ENCODE peak calls at places on chromosomes 13 and 19, in ten cellular contexts. F, U, Z, K, B, N, M, I, J and Y are unnamed samples. For H3K36me3, the result is how much of the 10 kb centered on the place peaks cover.

GRCh38 chr19:29483641-29483920 is 42.2 kb upstream of the VSTM2B start:
- DNase-seq in M (no peak), I (peak), F (no peak), K (no peak), J (peak), U (no peak), Z (no peak), B (no peak), N (no peak), Y (no peak)

GRCh38 chr13:90675129-90675528 is 672.4 kb upstream of the MIR17HG start:
- DNase-seq in N (no peak), B (no peak), K (no peak), I (no peak), Z (no peak), F (no peak), M (no peak), J (no peak), U (no peak), Y (no peak)

GRCh38 chr19:14337510-14337909 is 43.7 kb upstream of the ADGRE5 start:
- DNase-seq in I (peak), J (no peak), M (peak), U (no peak), N (peak), K (no peak), Z (no peak), F (no peak), B (peak), Y (no peak)

GRCh38 chr13:63864171-63864902 is 2448.7 kb upstream of the PCDH20 start:
- DNase-seq in K (no peak), J (no peak), B (no peak), U (no peak), Z (peak), F (no peak), M (no peak), I (no peak), N (no peak), Y (no peak)

GRCh38 chr13:111916201-111916600 is 150.7 kb upstream of the SOX1 start:
- DNase-seq in N (no peak), U (no peak), B (no peak), F (no peak), I (no peak), M (no peak), K (no peak), Z (no peak), J (no peak), Y (no peak)

GRCh38 chr13:52399708-52400107 is 6.3 kb downstream of the THSD1 start:
- DNase-seq in U (no peak), B (no peak), K (no peak), N (peak), Z (peak), I (no peak), F (no peak), J (no peak), M (no peak), Y (no peak)

GRCh38 chr19:38837304-38837626 is 5.7 kb upstream of the ECH1 start:
- DNase-seq in I (no peak), M (no peak), F (no peak), B (no peak), K (no peak), U (no peak), N (no peak), J (no peak), Z (no peak), Y (no peak)

GRCh38 chr19:40035996-40036395 is 20.0 kb downstream of the ZNF780B start:
- DNase-seq in M (no peak), B (no peak), I (no peak), N (no peak), U (no peak), J (no peak), F (no peak), K (no peak), Z (peak), Y (no peak)

GRCh38 chr13:42048323-42048624 is 174 bp upstream of the DGKH start:
- DNase-seq in U (peak), K (no peak), J (no peak), I (no peak), N (no peak), Z (no peak), M (no peak), F (no peak), B (no peak), Y (no peak)

GRCh38 chr13:63455938-63456337 is 2040.3 kb upstream of the PCDH20 start:
- DNase-seq in B (no peak), U (no peak), J (no peak), Z (no peak), F (no peak), K (no peak), N (no peak), M (no peak), I (no peak), Y (no peak)

GRCh38 chr19:12748489-12748888 is 3.1 kb upstream of the BEST2 start:
- DNase-seq in F (no peak), M (no peak), I (no peak), J (no peak), U (no peak), N (no peak), Z (no peak), B (no peak), K (no peak), Y (no peak)

GRCh38 chr13:105290596-105290995 is 1244.9 kb downstream of the EFNB2 start:
- DNase-seq in F (no peak), J (no peak), K (no peak), M (no peak), N (no peak), B (no peak), I (no peak), U (no peak), Z (no peak), Y (no peak)

GRCh38 chr19:18933297-18933696 is 7.7 kb downstream of the HOMER3 start:
- DNase-seq in U (no peak), J (no peak), N (no peak), K (no peak), M (no peak), Z (no peak), B (no peak), F (no peak), I (no peak), Y (no peak)

GRCh38 chr13:41199061-41199460 is 4.7 kb upstream of the KBTBD7 start:
- DNase-seq in N (no peak), Z (no peak), F (no peak), J (no peak), K (no peak), B (no peak), I (no peak), M (no peak), U (no peak), Y (no peak)

GRCh38 chr19:50008532-50008931 is 16.6 kb downstream of the VRK3 start:
- DNase-seq in J (no peak), K (no peak), Z (no peak), U (no peak), M (no peak), N (no peak), F (no peak), I (no peak), B (no peak), Y (no peak)

GRCh38 chr19:54096642-54097106 is 3.9 kb downstream of the OSCAR start:
- DNase-seq in B (peak), F (no peak), M (no peak), J (no peak), N (no peak), Z (peak), I (no peak), K (no peak), U (no peak), Y (no peak)

GRCh38 chr13:52848455-52849190 is at the start of gene PCDH8:
- DNase-seq in I (peak), M (peak), B (no peak), F (no peak), J (peak), K (peak), N (no peak), Z (no peak), U (no peak), Y (no peak)

GRCh38 chr19:17021793-17022590 is 4.6 kb downstream of the CPAMD8 start:
- DNase-seq in M (no peak), I (peak), F (no peak), J (no peak), Z (peak), U (no peak), K (no peak), B (no peak), N (peak), Y (no peak)

GRCh38 chr13:24254151-24254810 is 55.1 kb upstream of the C1QTNF9 start:
- DNase-seq in I (peak), N (no peak), F (no peak), J (no peak), K (no peak), B (no peak), U (no peak), M (no peak), Z (no peak), Y (no peak)

GRCh38 chr19:15323496-15324235 is 8.7 kb downstream of the BRD4 start:
- DNase-seq in U (no peak), K (peak), B (no peak), J (peak), I (peak), M (peak), F (no peak), N (no peak), Z (peak), Y (no peak)

GRCh38 chr13:111397202-111397880 is 76.9 kb downstream of the TEX29 start:
- DNase-seq in I (no peak), U (no peak), N (no peak), Z (no peak), J (no peak), K (no peak), F (no peak), M (no peak), B (no peak), Y (no peak)

GRCh38 chr19:3345850-3346460 is 20.4 kb upstream of the NFIC start:
- DNase-seq in I (no peak), B (no peak), M (no peak), U (no peak), Z (no peak), J (no peak), F (no peak), N (no peak), K (peak), Y (no peak)

GRCh38 chr13:79522583-79522982 is 41.6 kb downstream of the NDFIP2 start:
- DNase-seq in K (no peak), Z (peak), I (no peak), B (no peak), J (no peak), U (no peak), M (no peak), N (peak), F (peak), Y (peak)

GRCh38 chr19:51564791-51565190 is 6.3 kb upstream of the ZNF175 start:
- DNase-seq in M (no peak), J (no peak), I (no peak), U (no peak), Z (no peak), F (no peak), B (no peak), N (no peak), K (no peak), Y (no peak)

GRCh38 chr19:40990972-40991381 is at the start of gene CYP2B6:
- DNase-seq in B (no peak), U (no peak), K (no peak), M (no peak), Z (no peak), I (no peak), N (no peak), F (no peak), J (no peak), Y (no peak)

GRCh38 chr13:106100261-106100919 is 435.1 kb downstream of the EFNB2 start:
- DNase-seq in N (no peak), B (peak), J (no peak), K (no peak), I (no peak), U (peak), M (peak), F (no peak), Z (no peak), Y (no peak)

GRCh38 chr13:26442541-26442940 is 114.9 kb upstream of the WASF3 start:
- DNase-seq in U (no peak), Z (peak), M (no peak), N (no peak), K (no peak), F (no peak), J (no peak), I (no peak), B (no peak), Y (no peak)

DNA sequence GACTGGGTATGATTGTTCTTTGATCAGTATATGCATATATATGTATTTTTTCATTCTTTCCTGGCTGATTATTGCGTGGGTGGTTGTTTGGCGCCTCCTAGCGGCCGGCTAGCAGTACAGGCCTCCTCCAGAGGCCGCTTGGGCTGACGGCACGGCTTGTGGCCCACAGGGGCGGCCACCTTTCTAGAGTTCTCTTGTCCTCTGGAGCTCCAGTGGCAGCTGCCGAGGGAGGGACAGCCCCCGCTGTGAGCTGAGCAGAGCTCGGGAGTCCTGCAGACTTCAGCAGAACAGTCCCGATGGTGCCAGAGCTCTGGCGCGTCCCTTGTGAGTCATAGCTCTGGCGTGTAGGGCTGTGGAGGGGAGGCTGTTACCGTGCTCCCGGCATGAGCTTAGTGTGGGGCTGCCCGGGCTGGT is 22.5 kb upstream of the ZNF429 start:
- DNase-seq in N (peak), I (peak), M (peak), F (peak), K (peak), B (peak), U (peak), J (peak), Z (no peak), Y (peak)
- TF ChIP-seq CTCF in N (peak), I (peak), M (peak), F (peak), K (peak), B (peak), U (peak), J (peak), Z (peak), Y (peak)

GRCh38 chr19:4448147-4448985 is 9.2 kb downstream of the UBXN6 start:
- DNase-seq in F (no peak), K (peak), N (no peak), M (no peak), B (no peak), J (peak), I (no peak), Z (no peak), U (no peak), Y (no peak)
- H3K36me3 ChIP-seq in F (under half), K (half or more), N (under half), M (under half), B (under half), J (half or more), I (half or more), Z (half or more), U (under half), Y (half or more)

GRCh38 chr13:98039261-98039660 is 85.8 kb downstream of the IPO5 start:
- DNase-seq in I (no peak), N (no peak), K (no peak), M (no peak), B (no peak), J (no peak), U (no peak), Z (no peak), F (no peak), Y (no peak)

GRCh38 chr13:98032168-98032567 is 78.7 kb downstream of the IPO5 start:
- DNase-seq in Z (no peak), B (no peak), J (no peak), K (no peak), N (no peak), U (no peak), F (no peak), I (no peak), M (no peak), Y (no peak)

GRCh38 chr13:98035373-98035772 is 81.9 kb downstream of the IPO5 start:
- DNase-seq in I (no peak), M (no peak), U (no peak), N (no peak), Z (no peak), B (no peak), J (no peak), F (no peak), K (no peak), Y (no peak)

GRCh38 chr13:98033277-98034247 is 80.1 kb downstream of the IPO5 start:
- DNase-seq in J (no peak), M (no peak), I (no peak), U (no peak), N (peak), F (no peak), B (peak), K (peak), Z (peak), Y (no peak)
- TF ChIP-seq CTCF in J (no peak), M (no peak), I (peak), U (peak), N (peak), F (no peak), B (peak), K (no peak), Z (peak), Y (peak)

GRCh38 chr13:39970177-39970846 is 314.9 kb downstream of the COG6 start:
- DNase-seq in U (no peak), F (no peak), Z (no peak), M (no peak), B (no peak), K (no peak), J (no peak), N (no peak), I (no peak), Y (no peak)

GRCh38 chr13:39965309-39965708 is 309.8 kb downstream of the COG6 start:
- DNase-seq in F (no peak), M (no peak), B (no peak), J (no peak), I (no peak), Z (no peak), N (no peak), K (no peak), U (no peak), Y (no peak)

GRCh38 chr13:39967199-39967959 is 311.9 kb downstream of the COG6 start:
- DNase-seq in Z (no peak), N (peak), I (no peak), F (no peak), B (no peak), J (no peak), K (no peak), M (no peak), U (no peak), Y (no peak)

GRCh38 chr13:39971526-39971925 is 316.1 kb downstream of the COG6 start:
- DNase-seq in U (no peak), B (no peak), I (no peak), F (no peak), J (no peak), Z (no peak), K (no peak), N (no peak), M (no peak), Y (no peak)

GRCh38 chr13:39968646-39969475 is 313.4 kb downstream of the COG6 start:
- DNase-seq in U (no peak), K (no peak), B (no peak), Z (no peak), M (no peak), N (no peak), F (no peak), I (no peak), J (no peak), Y (no peak)
- H3K36me3 ChIP-seq in U (under half), K (under half), B (under half), Z (under half), M (under half), N (under half), F (under half), I (under half), J (under half), Y (under half)

GRCh38 chr13:29593605-29594297 is 1.7 kb downstream of the SLC7A1 start:
- DNase-seq in N (no peak), U (no peak), K (no peak), F (no peak), B (no peak), Z (no peak), J (no peak), I (no peak), M (no peak), Y (no peak)

GRCh38 chr13:29587645-29588044 is 7.8 kb downstream of the SLC7A1 start:
- DNase-seq in Z (peak), J (no peak), K (no peak), M (no peak), I (no peak), F (no peak), U (no peak), N (no peak), B (no peak), Y (no peak)

GRCh38 chr13:29591310-29591709 is 4.2 kb downstream of the SLC7A1 start:
- DNase-seq in N (peak), U (no peak), I (no peak), M (no peak), F (no peak), K (no peak), Z (peak), J (no peak), B (no peak), Y (no peak)

GRCh38 chr13:29589234-29589633 is 6.3 kb downstream of the SLC7A1 start:
- DNase-seq in I (no peak), J (no peak), M (no peak), N (no peak), K (peak), B (no peak), F (no peak), U (no peak), Z (peak), Y (no peak)

DNA sequence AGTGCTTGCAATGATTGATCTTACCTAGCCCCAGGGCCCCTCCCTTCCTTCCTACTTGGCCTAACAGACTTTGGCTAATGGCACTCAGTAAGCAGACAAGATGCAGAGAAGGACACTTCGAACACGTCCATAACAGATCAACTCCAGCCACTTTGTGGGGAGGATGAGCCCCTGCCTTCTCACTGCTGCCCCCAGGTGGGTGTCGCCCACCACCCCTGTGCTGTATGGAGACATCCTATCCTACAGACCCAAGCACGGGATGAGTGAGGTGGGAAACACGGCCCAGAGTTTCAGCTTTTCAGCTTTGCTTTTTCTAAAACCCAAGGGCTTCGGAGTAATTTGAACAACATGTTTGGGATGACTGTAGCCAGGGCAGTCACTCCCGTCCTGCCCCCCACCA is 5.5 kb downstream of the SLC7A1 start:
- DNase-seq in B (no peak), N (no peak), Z (no peak), U (no peak), I (no peak), J (no peak), F (no peak), M (no peak), K (no peak), Y (no peak)
- TF ChIP-seq CTCF in B (no peak), N (no peak), Z (peak), U (no peak), I (no peak), J (no peak), F (no peak), M (no peak), K (no peak), Y (peak)

DNA sequence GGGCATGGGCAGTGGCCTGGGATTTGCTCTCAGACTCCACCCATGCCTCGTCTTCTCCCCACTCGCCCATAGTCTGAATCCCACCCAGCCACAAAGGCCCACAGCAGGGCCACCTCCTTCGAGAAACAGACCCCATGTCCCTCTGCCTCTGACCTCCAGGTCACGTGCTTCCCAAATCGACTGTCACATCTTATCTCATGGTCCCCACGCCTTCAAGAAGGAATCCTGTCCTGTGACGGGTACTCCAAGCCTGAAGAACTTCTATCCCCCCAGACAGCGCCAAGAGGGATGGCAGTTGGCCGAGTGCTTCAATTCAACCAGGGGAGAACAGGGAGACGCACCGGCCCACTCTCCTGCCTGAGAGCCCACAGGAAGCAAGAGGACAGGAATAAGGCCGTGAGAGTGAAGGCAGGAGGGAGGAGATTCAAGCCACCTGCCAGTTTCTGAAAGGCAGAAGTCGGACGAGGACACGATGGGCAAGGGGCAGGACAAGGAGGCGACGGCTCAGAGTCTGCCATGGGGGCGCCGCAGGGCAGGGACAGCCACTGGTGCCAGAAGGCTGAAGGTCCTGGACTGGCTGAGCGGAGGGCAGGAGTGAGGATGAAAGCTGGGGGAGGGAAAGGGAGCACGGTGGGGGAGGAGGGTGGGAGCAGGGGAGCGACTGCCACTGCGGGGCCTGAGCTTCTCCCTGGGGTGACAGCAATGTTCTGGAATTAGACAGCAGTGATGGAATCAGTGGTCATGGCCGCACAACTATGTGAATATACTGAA is 16.3 kb downstream of the MLLT1 start:
- DNase-seq in J (peak), N (no peak), I (no peak), Z (peak), K (no peak), B (no peak), M (no peak), F (no peak), U (no peak), Y (no peak)
- H3K36me3 ChIP-seq in J (under half), N (under half), I (half or more), Z (half or more), K (under half), B (under half), M (under half), F (under half), U (under half), Y (under half)